ENCODE peak calls at places on chromosomes 13 and 19, in seven cellular contexts. F, V, K, A, C, S and E are unnamed samples.

GRCh38 chr13:32669030-32669646 is 82.9 kb downstream of the PDS5B start:
- DNase-seq in F (peak), V (no peak), K (no peak), A (no peak), C (peak), S (no peak), E (no peak)

GRCh38 chr19:12722566-12723382 is 958 bp downstream of the TNPO2 start:
- DNase-seq in F (peak), V (peak), K (peak), A (peak), C (peak), S (peak), E (peak)

GRCh38 chr19:55684946-55685681 is 10.1 kb downstream of the EPN1 start:
- DNase-seq in F (no peak), V (no peak), K (no peak), A (no peak), C (no peak), S (no peak), E (no peak)

GRCh38 chr13:60572003-60572792 is 175.2 kb downstream of the TDRD3 start:
- DNase-seq in F (no peak), V (no peak), K (no peak), A (no peak), C (peak), S (no peak), E (no peak)

GRCh38 chr13:35840991-35841604 is 290.1 kb downstream of the DCLK1 start:
- DNase-seq in F (no peak), V (no peak), K (no peak), A (no peak), C (peak), S (no peak), E (no peak)

GRCh38 chr13:101452519-101453485 is at the start of gene ITGBL1:
- DNase-seq in F (no peak), V (no peak), K (peak), A (no peak), C (no peak), S (peak), E (no peak)

GRCh38 chr13:96243371-96243770 is 153.5 kb downstream of the HS6ST3 start:
- DNase-seq in F (no peak), V (no peak), K (no peak), A (no peak), C (no peak), S (no peak), E (no peak)

GRCh38 chr19:36876993-36877938 is 26.6 kb downstream of the ZNF345 start:
- DNase-seq in F (no peak), V (no peak), K (no peak), A (no peak), C (no peak), S (no peak), E (no peak)

GRCh38 chr13:112443191-112444000 is 67.2 kb downstream of the SPACA7 start:
- DNase-seq in F (no peak), V (no peak), K (no peak), A (no peak), C (no peak), S (no peak), E (no peak)

GRCh38 chr13:75395056-75395455 is 86.9 kb downstream of the TBC1D4 start:
- DNase-seq in F (no peak), V (no peak), K (no peak), A (no peak), C (no peak), S (no peak), E (no peak)

GRCh38 chr19:17843428-17843827 is 4.4 kb downstream of the JAK3 start:
- DNase-seq in F (no peak), V (no peak), K (no peak), A (no peak), C (no peak), S (no peak), E (no peak)

GRCh38 chr13:46146898-46147297 is 35.1 kb downstream of the LCP1 start:
- DNase-seq in F (no peak), V (no peak), K (no peak), A (no peak), C (no peak), S (no peak), E (no peak)

GRCh38 chr13:26259634-26260033 is 5.7 kb downstream of the CDK8 start:
- DNase-seq in F (no peak), V (no peak), K (no peak), A (no peak), C (no peak), S (no peak), E (no peak)

GRCh38 chr13:114021464-114022308 is 47.8 kb upstream of the C13orf46 start:
- DNase-seq in F (no peak), V (no peak), K (no peak), A (no peak), C (no peak), S (peak), E (no peak)

GRCh38 chr19:5974721-5975387 is 3.1 kb downstream of the RANBP3 start:
- DNase-seq in F (no peak), V (no peak), K (no peak), A (no peak), C (no peak), S (no peak), E (no peak)

GRCh38 chr19:16496613-16496983 is 404 bp downstream of the C19orf44 start:
- DNase-seq in F (no peak), V (no peak), K (peak), A (peak), C (peak), S (peak), E (no peak)

GRCh38 chr19:53519431-53519830 is 18.5 kb upstream of the ZNF331 start:
- DNase-seq in F (no peak), V (no peak), K (no peak), A (peak), C (no peak), S (no peak), E (no peak)

GRCh38 chr13:51156666-51157065 is 45.6 kb upstream of the C13orf42 start:
- DNase-seq in F (no peak), V (no peak), K (no peak), A (no peak), C (no peak), S (no peak), E (no peak)

GRCh38 chr13:51154029-51154555 is 43.0 kb upstream of the C13orf42 start:
- DNase-seq in F (peak), V (no peak), K (no peak), A (no peak), C (peak), S (no peak), E (no peak)

GRCh38 chr13:51158923-51159322 is 47.8 kb upstream of the C13orf42 start:
- DNase-seq in F (no peak), V (no peak), K (no peak), A (no peak), C (peak), S (no peak), E (no peak)

GRCh38 chr13:51153527-51153926 is 42.5 kb upstream of the C13orf42 start:
- DNase-seq in F (no peak), V (no peak), K (no peak), A (no peak), C (peak), S (no peak), E (no peak)

DNA sequence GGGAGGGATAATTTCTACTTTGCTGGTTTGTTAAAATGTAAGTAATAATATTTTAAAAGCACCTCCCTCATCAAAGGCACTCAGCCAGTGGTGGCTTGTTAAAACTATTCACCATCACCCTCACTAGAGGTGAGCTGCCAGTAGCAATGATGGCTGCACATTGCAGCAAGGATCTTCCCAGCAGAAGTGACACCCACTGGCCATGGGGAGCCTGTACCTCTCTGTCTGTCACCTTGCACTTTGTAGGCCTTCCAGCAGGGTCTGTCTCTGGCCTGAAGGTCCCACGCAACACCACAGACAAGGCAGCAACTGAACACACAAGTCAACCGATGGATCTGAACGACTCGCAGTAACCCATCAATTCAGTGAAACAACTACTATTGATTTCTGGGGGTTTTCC is 47.3 kb upstream of the C13orf42 start:
- DNase-seq in F (no peak), V (no peak), K (no peak), A (no peak), C (no peak), S (no peak), E (no peak)
- TF ChIP-seq CTCF in F (no peak), V (no peak), K (no peak), A (no peak), C (no peak), S (no peak), E (no peak)

DNA sequence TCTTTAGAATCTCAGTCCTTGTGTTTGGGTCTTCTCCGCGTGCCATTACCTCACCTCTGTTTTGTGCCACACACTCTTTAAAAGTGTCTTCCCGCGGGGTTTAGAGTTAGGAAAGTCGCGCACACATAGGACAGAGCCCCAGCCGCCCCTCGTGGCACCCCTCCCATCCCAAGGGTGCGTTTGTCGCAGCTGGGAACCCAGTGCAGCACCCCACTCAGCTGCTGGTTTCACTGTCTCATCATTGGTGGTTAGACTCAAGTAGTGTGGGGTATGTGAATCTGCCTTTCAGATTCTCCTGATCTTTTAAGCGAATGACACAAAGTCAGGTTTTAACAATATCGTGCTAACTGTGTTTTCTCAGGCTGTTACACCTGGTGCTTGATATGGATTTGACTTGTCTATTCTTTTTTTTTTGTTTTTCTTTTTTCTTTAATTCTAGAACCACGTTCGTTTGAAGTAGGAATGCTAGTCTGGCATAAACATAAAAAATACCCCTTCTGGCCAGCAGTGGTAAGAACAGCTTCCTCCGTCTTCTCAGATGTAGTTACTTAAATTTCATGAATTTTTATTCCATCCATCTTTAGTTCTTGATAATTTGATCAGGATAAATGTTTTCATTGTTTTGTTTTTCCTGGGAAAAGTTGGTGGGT is 19.5 kb upstream of the NDUFS7 start:
- DNase-seq in F (no peak), V (no peak), K (no peak), A (no peak), C (no peak), S (no peak), E (no peak)
- TF ChIP-seq CTCF in F (no peak), V (no peak), K (no peak), A (no peak), C (peak), S (no peak), E (peak)

GRCh38 chr19:29467824-29468401 is 57.9 kb upstream of the VSTM2B start:
- DNase-seq in F (no peak), V (no peak), K (no peak), A (no peak), C (no peak), S (no peak), E (no peak)
- TF ChIP-seq CTCF in F (peak), V (no peak), K (no peak), A (no peak), C (no peak), S (no peak), E (no peak)

DNA sequence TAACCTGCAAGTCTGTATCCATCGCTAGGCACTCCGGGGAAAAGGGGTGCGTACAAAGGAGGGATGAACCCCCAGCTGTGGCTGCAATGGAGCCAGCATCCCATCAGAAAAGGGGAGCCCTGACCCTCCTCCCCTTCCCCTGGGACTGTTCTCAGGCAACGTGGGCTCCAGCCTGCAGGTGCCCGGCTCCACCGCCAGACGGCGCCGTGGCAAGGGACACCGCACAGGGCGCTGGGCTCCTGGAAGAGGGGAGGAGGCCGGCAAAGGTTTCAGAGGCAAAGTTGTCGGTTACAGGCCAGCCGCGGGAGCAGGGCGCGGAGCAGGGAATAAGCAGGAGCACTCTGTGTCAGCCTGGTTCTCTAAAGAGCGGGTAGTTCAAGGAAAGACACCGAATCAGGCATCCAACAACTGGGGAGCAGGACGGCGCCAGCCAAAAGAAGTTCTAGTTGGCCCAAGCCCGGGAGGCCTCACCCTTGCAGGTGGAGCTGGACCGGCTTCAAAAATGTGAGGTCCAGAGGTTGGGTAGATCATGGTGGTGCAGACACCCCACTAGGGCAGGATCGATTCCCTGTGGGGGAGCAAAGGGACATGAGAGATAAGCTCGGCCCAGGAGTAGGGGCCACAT is 53.0 kb upstream of the ATP12A start:
- DNase-seq in F (no peak), V (no peak), K (no peak), A (no peak), C (no peak), S (no peak), E (peak)
- TF ChIP-seq CTCF in F (no peak), V (no peak), K (peak), A (no peak), C (peak), S (peak), E (no peak)

GRCh38 chr13:85935868-85936467 is 136.7 kb upstream of the SLITRK6 start:
- DNase-seq in F (no peak), V (no peak), K (no peak), A (no peak), C (no peak), S (no peak), E (no peak)
- TF ChIP-seq CTCF in F (no peak), V (no peak), K (no peak), A (no peak), C (no peak), S (no peak), E (no peak)

GRCh38 chr13:59230484-59231264 is 933.1 kb downstream of the DIAPH3 start:
- DNase-seq in F (no peak), V (no peak), K (no peak), A (no peak), C (no peak), S (no peak), E (no peak)

GRCh38 chr13:59229861-59230260 is 933.9 kb downstream of the DIAPH3 start:
- DNase-seq in F (no peak), V (no peak), K (no peak), A (no peak), C (no peak), S (no peak), E (no peak)

DNA sequence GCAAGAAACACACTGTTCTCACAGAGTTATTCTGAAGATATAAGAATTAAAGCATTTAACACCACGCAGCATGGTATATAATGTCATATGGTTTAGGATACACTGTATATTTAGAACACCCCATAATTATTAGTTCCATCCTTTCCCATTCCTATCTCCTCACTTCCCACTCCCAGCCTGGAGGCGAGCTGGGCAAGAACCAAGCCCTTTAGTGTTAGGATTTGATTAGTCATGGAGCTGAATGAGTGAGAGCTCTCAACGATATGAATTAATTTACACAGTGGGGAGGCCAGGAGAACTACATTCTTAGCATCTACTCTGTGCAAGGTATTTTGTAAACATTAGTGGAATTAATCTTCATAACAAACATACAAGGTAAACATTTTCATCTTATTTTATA is 934.3 kb downstream of the DIAPH3 start:
- DNase-seq in F (no peak), V (no peak), K (no peak), A (no peak), C (no peak), S (no peak), E (no peak)
- TF ChIP-seq CTCF in F (no peak), V (no peak), K (no peak), A (no peak), C (no peak), S (no peak), E (no peak)

GRCh38 chr19:11456659-11457058 is 21.2 kb downstream of the PRKCSH start:
- DNase-seq in F (no peak), V (no peak), K (no peak), A (no peak), C (no peak), S (no peak), E (no peak)

GRCh38 chr19:11451942-11452813 is 16.7 kb downstream of the PRKCSH start:
- DNase-seq in F (no peak), V (no peak), K (no peak), A (no peak), C (no peak), S (no peak), E (no peak)

GRCh38 chr19:11451327-11451941 is 16.0 kb downstream of the PRKCSH start:
- DNase-seq in F (no peak), V (no peak), K (no peak), A (no peak), C (no peak), S (no peak), E (no peak)

GRCh38 chr19:11452814-11453335 is 17.4 kb downstream of the PRKCSH start:
- DNase-seq in F (no peak), V (no peak), K (no peak), A (no peak), C (no peak), S (no peak), E (no peak)

DNA sequence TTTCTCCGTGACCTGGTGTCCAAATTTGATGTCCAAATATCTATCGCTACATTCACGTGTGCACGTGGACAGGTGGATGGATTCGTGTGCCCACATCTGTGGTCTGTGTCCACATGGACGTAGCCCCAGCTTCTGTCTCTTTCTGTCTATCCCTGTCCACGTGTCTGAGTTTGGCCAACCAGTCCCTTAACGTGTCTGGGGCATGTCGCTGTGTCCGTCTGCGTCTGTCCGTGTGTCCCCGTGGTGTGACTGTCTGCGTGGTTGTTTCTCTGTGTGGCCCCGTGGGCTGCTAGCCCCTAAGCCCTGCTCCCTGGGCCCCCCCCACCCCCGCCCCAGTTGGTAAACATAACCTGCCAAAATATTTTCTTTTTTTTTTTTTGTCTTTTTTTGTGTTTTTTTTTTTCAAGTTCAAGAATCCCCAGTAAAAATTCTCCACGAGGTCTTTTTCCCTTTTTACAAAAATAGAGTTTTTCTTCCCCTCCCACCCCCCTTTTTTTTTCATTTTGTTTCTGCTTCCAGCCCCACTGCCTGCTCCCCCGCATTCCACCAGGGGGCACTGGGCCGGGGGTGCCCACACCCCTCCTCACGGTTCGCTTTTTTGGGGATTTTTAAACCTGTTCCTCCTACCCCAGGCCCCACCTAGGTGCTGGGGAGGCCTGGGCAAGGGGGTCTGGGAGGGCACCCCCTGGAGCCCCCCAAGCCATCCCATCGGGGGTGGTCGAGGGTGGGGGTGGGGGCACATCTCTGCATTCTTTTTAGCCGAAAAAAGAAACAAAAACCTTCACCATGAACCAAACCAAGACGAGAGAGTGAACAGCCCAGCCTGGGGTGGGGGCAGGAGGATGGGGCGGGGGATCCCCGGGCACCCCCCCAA is 18.3 kb downstream of the PRKCSH start:
- DNase-seq in F (no peak), V (no peak), K (no peak), A (no peak), C (no peak), S (no peak), E (no peak)
- TF ChIP-seq CTCF in F (no peak), V (no peak), K (peak), A (peak), C (peak), S (no peak), E (peak)

DNA sequence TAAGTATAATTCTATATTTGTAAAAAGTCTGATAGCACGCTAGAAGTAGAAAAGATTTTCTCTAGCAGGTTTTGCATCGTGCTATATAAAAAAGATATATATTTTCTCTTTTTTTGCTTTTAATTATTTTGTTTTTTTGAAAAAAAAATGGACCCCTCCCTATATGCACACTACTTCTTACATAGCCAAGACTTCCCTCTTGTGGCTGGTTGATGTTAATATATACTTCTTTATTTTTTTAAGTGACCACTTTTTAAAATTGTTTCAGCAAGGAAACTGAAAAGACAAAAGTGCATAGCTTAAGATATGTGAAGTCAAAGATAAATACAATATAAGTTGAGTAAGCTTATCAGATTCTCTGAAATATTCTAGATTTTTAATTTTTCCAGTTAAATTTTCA is 1202.8 kb downstream of the DIAPH3 start:
- DNase-seq in F (no peak), V (no peak), K (no peak), A (no peak), C (peak), S (no peak), E (no peak)
- TF ChIP-seq CTCF in F (no peak), V (no peak), K (peak), A (no peak), C (peak), S (no peak), E (no peak)

GRCh38 chr19:28985201-28985600 is 227.8 kb downstream of the UQCRFS1 start:
- DNase-seq in F (no peak), V (no peak), K (no peak), A (no peak), C (no peak), S (peak), E (no peak)

GRCh38 chr19:28981994-28982393 is 231.0 kb downstream of the UQCRFS1 start:
- DNase-seq in F (no peak), V (no peak), K (no peak), A (no peak), C (no peak), S (no peak), E (no peak)

GRCh38 chr19:28977826-28978225 is 235.1 kb downstream of the UQCRFS1 start:
- DNase-seq in F (no peak), V (no peak), K (no peak), A (no peak), C (no peak), S (no peak), E (no peak)

GRCh38 chr19:28984315-28984714 is 228.6 kb downstream of the UQCRFS1 start:
- DNase-seq in F (no peak), V (no peak), K (no peak), A (no peak), C (no peak), S (no peak), E (no peak)

GRCh38 chr19:28980236-28980868 is 232.6 kb downstream of the UQCRFS1 start:
- DNase-seq in F (no peak), V (no peak), K (no peak), A (no peak), C (no peak), S (no peak), E (no peak)
- TF ChIP-seq CTCF in F (no peak), V (no peak), K (peak), A (no peak), C (peak), S (no peak), E (no peak)